ENCODE peak calls at places on chromosomes 12 and 14, in seven cellular contexts. R is NCI-H446 treated with DMSO at 0.1 percent for 48 hours; F is activated CD4-positive, alpha-beta T cell treated with anti-CD3 and anti-CD28 coated beads, Interleukin-2, amount 50 U/mL, for 48 hours; O is RPMI7951; L is HT1080; J is NCI-H460; W is iris pigment epithelial cell. I is an unnamed sample.

GRCh38 chr14:22598896-22599244 is 770 bp downstream of the ABHD4 start:
- DNase-seq in J (peak), O (peak), F (peak), L (peak), R (no peak), W (peak), I (no peak)

GRCh38 chr14:97874394-97874793 is 1077.2 kb downstream of the VRK1 start:
- DNase-seq in J (no peak), L (no peak), F (no peak), W (no peak), R (no peak), O (no peak), I (no peak)

GRCh38 chr12:111074965-111075364 is 154.6 kb upstream of the MYL2 start:
- DNase-seq in W (no peak), L (no peak), F (no peak), O (no peak), R (no peak), J (no peak), I (no peak)

GRCh38 chr12:112995008-112995407 is 16.7 kb downstream of the OAS2 start:
- DNase-seq in R (no peak), W (no peak), O (no peak), J (no peak), L (no peak), F (no peak), I (no peak)

GRCh38 chr12:49287876-49288275 is 7.1 kb upstream of the PRPH start:
- DNase-seq in W (no peak), F (no peak), L (no peak), R (no peak), O (no peak), J (no peak), I (no peak)

GRCh38 chr12:41981758-41982157 is 162.9 kb downstream of the GXYLT1 start:
- DNase-seq in R (no peak), W (peak), L (peak), J (no peak), F (no peak), O (peak), I (no peak)

GRCh38 chr12:57887631-57888406 is 41.3 kb upstream of the CTDSP2 start:
- DNase-seq in J (no peak), W (peak), L (no peak), F (no peak), R (no peak), O (peak), I (no peak)

GRCh38 chr14:23060536-23061260 is 3.4 kb upstream of the CDH24 start:
- DNase-seq in F (no peak), L (no peak), R (no peak), O (no peak), J (no peak), W (no peak), I (no peak)